ENCODE peak calls at places on chromosomes 3 and 15, in seven cellular contexts. L is type B pancreatic cell; V is breast epithelium; E is H4; J is stimulated activated CD8-positive, alpha-beta memory T cell treated with anti-CD3 and anti-CD28 coated beads, Interleukin-15, amount 100 ng/mL, for 4 hours; C is stimulated activated CD4-positive, alpha-beta T cell treated with anti-CD3 and anti-CD28 coated beads, Interleukin-1b, Interleukin-23, amount 100 ng/mL, for 24 hours; T is dorsolateral prefrontal cortex. P is an unnamed sample.
A peak's percentile ranks its signal among the peaks of the same experiment; 100 is the strongest.

GRCh38 chr3:29145370-29145769 is 135.5 kb upstream of the RBMS3 start:
- DNase-seq in V (no peak), C (no peak), L (no peak), E (no peak), J (no peak), T (no peak), P (no peak)

GRCh38 chr3:187889601-187890404 is 144.5 kb upstream of the BCL6 start:
- DNase-seq in E (no peak), V (no peak), C (no peak), L (no peak), T (no peak), J (no peak), P (no peak)

GRCh38 chr3:143975549-143976152 is 4.0 kb downstream of the DIPK2A start:
- DNase-seq in E (peak; percentile 60), T (no peak), J (no peak), L (no peak), C (no peak), V (no peak), P (peak; percentile 83)

GRCh38 chr15:35925634-35926380 is 379.8 kb upstream of the DPH6 start:
- DNase-seq in C (no peak), L (no peak), V (no peak), E (no peak), J (no peak), T (no peak), P (no peak)

GRCh38 chr3:119035014-119035346 is 334 bp upstream of the IGSF11 start:
- DNase-seq in V (no peak), C (no peak), E (no peak), J (no peak), L (no peak), T (no peak), P (no peak)

GRCh38 chr15:29669823-29670222 is 152.4 kb downstream of the TJP1 start:
- DNase-seq in C (no peak), J (no peak), L (no peak), V (no peak), E (no peak), T (no peak), P (no peak)

GRCh38 chr3:47421741-47422649 is 41.2 kb downstream of the PTPN23 start:
- DNase-seq in E (peak; percentile 26), V (no peak), L (no peak), C (no peak), J (no peak), T (no peak), P (no peak)

GRCh38 chr15:37219211-37219701 is 118.9 kb upstream of the MEIS2 start:
- DNase-seq in L (no peak), T (no peak), J (no peak), V (no peak), C (no peak), E (no peak), P (no peak)

GRCh38 chr3:44323341-44323955 is 15.1 kb upstream of the TCAIM start:
- DNase-seq in T (peak; percentile 45), C (peak; percentile 10), J (no peak), V (peak; percentile 34), E (peak; percentile 37), L (no peak), P (peak; percentile 80)

GRCh38 chr3:79018671-79019136 is 749.1 kb downstream of the ROBO1 start:
- DNase-seq in V (no peak), L (peak; percentile 75), J (no peak), C (no peak), E (peak; percentile 12), T (peak; percentile 42), P (peak; percentile 54)

GRCh38 chr3:194261581-194262063 is 89.5 kb downstream of the CPN2 start:
- DNase-seq in J (no peak), C (no peak), L (no peak), E (no peak), V (no peak), T (no peak), P (no peak)

GRCh38 chr3:115071122-115071521 is 76.0 kb downstream of the ZBTB20 start:
- DNase-seq in V (no peak), C (no peak), L (no peak), E (peak; percentile 6), J (no peak), T (no peak), P (no peak)

GRCh38 chr15:75347222-75348033 is 589 bp downstream of the NEIL1 start:
- DNase-seq in J (peak; percentile 35), E (no peak), V (no peak), L (no peak), T (peak; percentile 71), C (no peak), P (peak; percentile 20)

GRCh38 chr3:117486709-117487394 is 777.3 kb downstream of the TUSC7 start:
- DNase-seq in T (no peak), E (no peak), V (no peak), J (no peak), C (no peak), L (no peak), P (no peak)

GRCh38 chr15:67192185-67192584 is 62.3 kb downstream of the AAGAB start:
- DNase-seq in E (no peak), T (no peak), L (no peak), C (no peak), V (no peak), J (no peak), P (no peak)

GRCh38 chr15:35246376-35246965 is 161.4 kb upstream of the NANOGP8 start:
- DNase-seq in J (no peak), E (no peak), L (no peak), T (no peak), C (no peak), V (no peak), P (no peak)

GRCh38 chr15:90570643-90571042 is 40.9 kb downstream of the CRTC3 start:
- DNase-seq in V (no peak), J (no peak), T (no peak), C (no peak), E (no peak), L (no peak), P (no peak)

P was measured in endothelial cell of umbilical vein.